ENCODE peak calls at places on chromosomes 11 and 22, in six cellular contexts. V, D, O, X, C and H are unnamed samples.

GRCh38 chr11:34655335-34656008 is 34.6 kb downstream of the EHF start:
- DNase-seq in D (no peak), O (no peak), V (no peak), C (no peak), X (peak; percentile 85), H (no peak)

GRCh38 chr11:85628771-85629341 is 463 bp downstream of the TMEM126B start:
- DNase-seq in X (no peak), V (no peak), C (no peak), O (no peak), D (no peak), H (peak; percentile 32)

GRCh38 chr11:112608466-112608865 is 347.8 kb upstream of the PLET1 start:
- DNase-seq in C (no peak), X (no peak), D (no peak), V (no peak), O (no peak), H (no peak)

GRCh38 chr22:22380098-22381030 is 128.2 kb downstream of the ZNF280B start:
- DNase-seq in O (no peak), C (no peak), D (peak; percentile 88), X (no peak), V (no peak), H (no peak)

GRCh38 chr11:94845622-94846021 is 77.5 kb downstream of the AMOTL1 start:
- DNase-seq in V (no peak), C (no peak), X (peak; percentile 45), D (no peak), O (no peak), H (no peak)

GRCh38 chr11:40679276-40679675 is 780.2 kb downstream of the LRRC4C start:
- DNase-seq in X (no peak), O (no peak), D (no peak), C (no peak), V (no peak), H (no peak)

GRCh38 chr11:62251698-62252097 is 9.7 kb downstream of the SCGB1D2 start:
- DNase-seq in D (no peak), V (no peak), X (no peak), O (no peak), C (no peak), H (no peak)

GRCh38 chr11:96134622-96135021 is 208.4 kb downstream of the MAML2 start:
- DNase-seq in O (no peak), V (no peak), D (no peak), X (no peak), C (no peak), H (no peak)

GRCh38 chr11:104907521-104908185 is 9.4 kb upstream of the CASP12 start:
- DNase-seq in O (no peak), D (no peak), V (no peak), C (no peak), X (no peak), H (no peak)

GRCh38 chr11:66546368-66546965 is at the start of gene ACTN3:
- DNase-seq in V (peak; percentile 55), C (no peak), D (peak; percentile 56), X (no peak), O (no peak), H (peak; percentile 33)

GRCh38 chr11:46294365-46295309 is 17.2 kb downstream of the CREB3L1 start:
- DNase-seq in D (peak; percentile 69), V (peak; percentile 69), C (no peak), X (peak; percentile 90), O (no peak), H (no peak)

GRCh38 chr22:27755521-27756211 is 45.9 kb downstream of the MN1 start:
- DNase-seq in C (no peak), D (no peak), O (no peak), V (no peak), X (no peak), H (no peak)

GRCh38 chr11:32386770-32387377 is 48.5 kb downstream of the WT1 start:
- DNase-seq in X (peak; percentile 15), V (no peak), D (peak; percentile 41), C (no peak), O (no peak), H (no peak)

GRCh38 chr11:111665779-111666178 is 63.5 kb downstream of the SIK2 start:
- DNase-seq in D (peak; percentile 15), C (no peak), X (peak; percentile 48), V (no peak), O (no peak), H (no peak)

GRCh38 chr11:6962141-6962540 is 35.9 kb downstream of the ZNF215 start:
- DNase-seq in X (no peak), O (no peak), D (peak; percentile 13), V (no peak), C (no peak), H (no peak)

GRCh38 chr11:116427903-116428637 is 344.7 kb downstream of the BUD13 start:
- DNase-seq in D (no peak), V (peak; percentile 25), C (no peak), O (no peak), X (no peak), H (peak; percentile 54)

GRCh38 chr22:49565516-49565855 is 262.2 kb downstream of the BRD1 start:
- DNase-seq in C (no peak), X (no peak), V (no peak), O (no peak), D (no peak), H (no peak)

GRCh38 chr11:124482362-124483147 is 37.1 kb upstream of the OR8B8 start:
- DNase-seq in C (no peak), D (no peak), V (no peak), O (no peak), X (peak; percentile 22), H (no peak)

GRCh38 chr11:128492903-128493569 is 94.3 kb downstream of the ETS1 start:
- DNase-seq in D (no peak), C (no peak), X (no peak), O (no peak), V (no peak), H (no peak)

GRCh38 chr11:6864436-6864835 is 1.6 kb downstream of the OR10A2 start:
- DNase-seq in D (no peak), V (no peak), C (no peak), X (peak; percentile 42), O (no peak), H (no peak)

GRCh38 chr11:35787626-35788025 is 125.1 kb downstream of the TRIM44 start:
- DNase-seq in X (no peak), D (no peak), V (no peak), O (no peak), C (no peak), H (no peak)

DNA sequence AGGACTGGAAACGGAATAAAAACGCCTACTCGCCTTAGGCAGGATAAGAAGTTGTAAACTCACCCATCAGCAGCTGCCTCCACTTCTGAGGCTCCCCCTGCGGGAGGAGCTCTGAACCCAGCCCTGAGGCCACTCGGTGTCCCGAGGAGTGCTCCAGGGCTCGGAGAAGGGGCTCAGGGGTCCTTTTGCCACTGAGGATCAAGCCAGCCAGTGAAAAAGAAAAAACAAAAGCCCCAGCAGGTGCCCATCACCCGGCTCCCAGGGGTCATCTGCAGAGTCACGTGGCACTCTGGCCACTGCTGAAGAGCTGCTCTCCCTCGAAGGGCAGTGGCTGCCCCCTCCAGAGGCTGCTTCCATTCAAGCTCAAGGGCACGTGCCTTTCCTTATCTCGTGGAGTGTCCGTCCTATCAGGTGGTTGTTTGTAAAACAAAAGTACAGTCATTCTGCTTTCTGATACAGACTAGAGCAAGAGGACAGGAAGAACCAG is 29.0 kb downstream of the NUP50 start:
- DNase-seq in C (no peak), D (peak; percentile 42), V (peak; percentile 87), O (no peak), X (no peak), H (no peak)
- TF ChIP-seq CTCF in C (no peak), D (peak; percentile 46), V (no peak), O (no peak), X (peak; percentile 51), H (no peak)

GRCh38 chr11:2310786-2311455 is 9.1 kb downstream of the TSPAN32 start:
- DNase-seq in C (no peak), O (peak; percentile 60), D (no peak), X (no peak), V (no peak), H (no peak)

GRCh38 chr11:2307733-2308331 is 6.0 kb downstream of the TSPAN32 start:
- DNase-seq in X (no peak), V (no peak), C (no peak), D (no peak), O (no peak), H (no peak)

GRCh38 chr11:2310073-2310785 is 8.4 kb downstream of the TSPAN32 start:
- DNase-seq in C (no peak), D (no peak), V (no peak), X (no peak), O (peak; percentile 56), H (no peak)

GRCh38 chr11:2308713-2309112 is 6.9 kb downstream of the TSPAN32 start:
- DNase-seq in V (no peak), X (no peak), O (no peak), D (no peak), C (no peak), H (no peak)

GRCh38 chr11:2309251-2310072 is 7.6 kb downstream of the TSPAN32 start:
- DNase-seq in V (no peak), C (no peak), X (no peak), O (peak; percentile 50), D (no peak), H (no peak)
- H3K27ac ChIP-seq in V (no peak overlapping the region), C (peak overlapping the region; percentile 17), X (no peak overlapping the region), O (no peak overlapping the region), D (no peak overlapping the region), H (no peak overlapping the region)

GRCh38 chr11:125494601-125494986 is 1.5 kb downstream of the FEZ1 start:
- DNase-seq in D (no peak), X (no peak), C (no peak), V (no peak), O (no peak), H (no peak)

GRCh38 chr11:125494033-125494364 is 2.1 kb downstream of the FEZ1 start:
- DNase-seq in O (no peak), D (no peak), C (no peak), V (no peak), X (no peak), H (no peak)

GRCh38 chr11:125498521-125498920 is 2.5 kb upstream of the FEZ1 start:
- DNase-seq in C (no peak), X (no peak), D (no peak), O (no peak), V (no peak), H (no peak)

GRCh38 chr11:125496465-125496817 is 376 bp upstream of the FEZ1 start:
- DNase-seq in C (no peak), V (no peak), X (no peak), O (no peak), D (no peak), H (no peak)

DNA sequence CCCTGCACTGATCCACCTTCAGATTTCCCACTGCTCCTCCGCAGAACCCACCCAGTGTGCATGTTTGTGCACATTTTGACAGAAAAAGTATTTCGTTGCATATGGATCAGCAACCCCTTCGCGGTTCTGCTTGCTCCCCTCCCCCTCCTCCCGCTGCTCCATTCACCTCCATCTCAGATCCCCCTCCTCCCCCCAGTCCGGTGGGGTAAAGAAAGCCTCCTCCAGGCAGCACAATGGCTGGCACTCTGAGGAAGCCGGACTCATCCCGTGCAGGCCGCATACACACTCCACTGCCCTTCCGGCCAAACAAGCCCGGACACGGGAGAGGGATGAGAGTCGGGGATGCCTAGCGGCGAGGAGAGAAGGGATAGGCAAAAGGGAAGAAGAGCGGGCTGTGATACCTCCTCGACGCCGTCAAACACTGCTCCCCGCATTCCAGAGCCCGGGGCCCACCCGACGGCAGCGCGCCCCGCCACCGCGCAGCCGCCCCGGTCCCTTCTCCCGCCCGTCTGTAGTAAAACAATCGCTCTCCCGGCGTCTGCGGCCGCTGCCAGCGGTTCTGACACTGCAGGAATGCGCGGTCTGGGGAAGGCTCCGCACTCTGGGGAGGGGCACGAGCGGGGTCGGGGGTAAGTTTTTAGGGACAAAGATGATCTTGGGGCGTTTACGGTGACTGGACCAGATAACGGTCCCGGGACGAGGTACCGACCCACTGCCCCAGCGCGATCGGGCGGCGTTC is 909 bp downstream of the FEZ1 start:
- DNase-seq in O (peak; percentile 66), X (no peak), V (no peak), D (peak; percentile 20), C (no peak), H (peak; percentile 23)
- TF ChIP-seq CTCF in O (no peak), X (no peak), V (no peak), D (no peak), C (no peak), H (no peak)

GRCh38 chr22:40487663-40488249 is 117.4 kb downstream of the SGSM3 start:
- DNase-seq in X (no peak), C (no peak), V (no peak), D (peak; percentile 17), O (no peak), H (no peak)
- H3K27ac ChIP-seq in X (no peak overlapping the region), C (no peak overlapping the region), V (no peak overlapping the region), D (no peak overlapping the region), O (no peak overlapping the region), H (no peak overlapping the region)